ENCODE peak calls at places on chromosomes 12 and 14, in seven cellular contexts. K is endothelial cell of umbilical vein, R is tibial nerve, B is suprapubic skin, L is prostate gland, Q is transverse colon, D is esophagus squamous epithelium. U is an unnamed sample.

GRCh38 chr12:117321572-117321971 is 39.9 kb downstream of the NOS1 start:
- DNase-seq in K (no peak), R (no peak), B (no peak), L (no peak), Q (no peak), D (no peak), U (no peak)

GRCh38 chr12:112170971-112171596 is 45.7 kb downstream of the TRAFD1 start:
- DNase-seq in K (no peak), R (no peak), B (peak; percentile 40), L (no peak), Q (no peak), D (no peak), U (peak; percentile 47)

GRCh38 chr12:119788783-119789182 is 88.3 kb downstream of the CIT start:
- DNase-seq in K (no peak), R (no peak), B (no peak), L (no peak), Q (no peak), D (no peak), U (no peak)

GRCh38 chr14:36955376-36955775 is 217.0 kb downstream of the SLC25A21 start:
- DNase-seq in K (no peak), R (no peak), B (no peak), L (no peak), Q (no peak), D (no peak), U (no peak)

GRCh38 chr12:124656214-124656516 is 88.8 kb upstream of the NCOR2 start:
- DNase-seq in K (no peak), R (no peak), B (no peak), L (no peak), Q (no peak), D (no peak), U (no peak)

GRCh38 chr14:66247662-66248061 is 238.5 kb upstream of the CCDC196 start:
- DNase-seq in K (no peak), R (no peak), B (no peak), L (no peak), Q (no peak), D (no peak), U (no peak)

GRCh38 chr12:72203764-72204335 is 68.3 kb upstream of the TRHDE start:
- DNase-seq in K (no peak), R (no peak), B (no peak), L (no peak), Q (no peak), D (no peak), U (no peak)

GRCh38 chr12:119868992-119869391 is 8.1 kb downstream of the CIT start:
- DNase-seq in K (peak; percentile 12), R (no peak), B (no peak), L (no peak), Q (no peak), D (no peak), U (no peak)

GRCh38 chr14:105178069-105178867 is 2.8 kb downstream of the NUDT14 start:
- DNase-seq in K (no peak), R (no peak), B (no peak), L (no peak), Q (no peak), D (no peak), U (no peak)

GRCh38 chr12:3724096-3724805 is 28.7 kb downstream of the CRACR2A start:
- DNase-seq in K (no peak), R (no peak), B (no peak), L (no peak), Q (peak; percentile 36), D (no peak), U (no peak)

GRCh38 chr12:92108651-92109050 is 37.0 kb downstream of the BTG1 start:
- DNase-seq in K (no peak), R (no peak), B (no peak), L (peak; percentile 18), Q (no peak), D (no peak), U (no peak)
- H3K4me1 ChIP-seq in K (no peaks in the 10 kb centered on the region), R (peaks cover 8% of the 10 kb centered on the region), B (peaks cover 35% of the 10 kb centered on the region), L (no peaks in the 10 kb centered on the region), Q (no peaks in the 10 kb centered on the region), D (peaks cover 18% of the 10 kb centered on the region), U (no peaks in the 10 kb centered on the region)

DNA sequence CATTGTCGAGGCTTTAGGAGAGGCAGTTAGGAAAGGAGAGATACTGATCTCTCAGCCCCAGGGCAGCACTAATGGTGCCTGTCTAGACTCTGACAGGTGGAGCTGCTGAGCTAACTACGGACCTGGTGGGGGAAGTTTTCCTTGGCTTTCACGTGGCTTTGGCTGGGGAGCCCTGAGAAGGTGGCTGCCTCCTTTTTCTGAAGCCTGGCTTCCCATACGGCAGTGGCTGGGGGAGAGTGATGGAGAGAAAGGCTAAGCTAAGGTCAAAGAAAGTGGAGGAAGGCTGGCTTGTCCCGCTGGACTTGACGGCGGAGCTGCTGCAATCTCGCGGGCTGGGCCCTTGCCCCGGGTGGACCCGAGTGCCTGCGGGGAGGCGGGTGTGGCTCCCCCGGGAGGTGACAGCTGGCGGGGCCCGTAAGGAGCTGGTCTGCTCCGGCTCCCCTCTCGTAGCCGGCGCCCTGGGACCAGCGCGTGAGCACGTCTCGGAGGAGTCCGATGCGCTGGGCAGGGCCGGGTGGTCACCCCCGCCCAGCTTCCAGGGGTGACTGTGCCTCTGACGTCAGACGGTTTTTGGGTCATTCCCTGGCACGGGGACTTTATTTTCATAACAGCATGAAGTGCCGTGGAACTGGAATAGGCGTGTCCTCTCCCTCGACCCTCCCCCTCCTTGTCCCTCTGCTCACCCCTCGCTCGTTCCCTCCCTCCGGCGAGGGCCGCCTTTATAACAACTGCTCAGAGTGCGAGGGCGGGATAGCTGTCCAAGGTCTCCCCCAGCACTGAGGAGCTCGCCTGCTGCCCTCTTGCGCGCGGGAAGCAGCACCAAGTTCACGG is at the start of gene GPRC5A:
- DNase-seq in K (peak; percentile 96), R (peak; percentile 57), B (peak; percentile 95), L (peak; percentile 81), Q (peak; percentile 92), D (no peak), U (peak; percentile 90)
- TF ChIP-seq POLR2A in K (peak; percentile 86), R (peak; percentile 42), B (peak; percentile 85), L (peak; percentile 82), Q (peak; percentile 97), D (no peak), U (peak; percentile 74)

GRCh38 chr12:6336859-6337744 is 4.8 kb downstream of the TNFRSF1A start:
- DNase-seq in K (peak; percentile 27), R (no peak), B (no peak), L (no peak), Q (peak; percentile 62), D (no peak), U (no peak)

GRCh38 chr12:6334940-6335450 is 6.9 kb downstream of the TNFRSF1A start:
- DNase-seq in K (no peak), R (no peak), B (peak; percentile 76), L (no peak), Q (peak; percentile 58), D (no peak), U (no peak)

GRCh38 chr12:6334359-6334758 is 7.5 kb downstream of the TNFRSF1A start:
- DNase-seq in K (no peak), R (no peak), B (no peak), L (no peak), Q (no peak), D (no peak), U (no peak)

GRCh38 chr12:6336079-6336858 is 5.6 kb downstream of the TNFRSF1A start:
- DNase-seq in K (peak; percentile 99), R (peak; percentile 88), B (peak; percentile 96), L (peak; percentile 89), Q (peak; percentile 92), D (peak; percentile 74), U (peak; percentile 89)

DNA sequence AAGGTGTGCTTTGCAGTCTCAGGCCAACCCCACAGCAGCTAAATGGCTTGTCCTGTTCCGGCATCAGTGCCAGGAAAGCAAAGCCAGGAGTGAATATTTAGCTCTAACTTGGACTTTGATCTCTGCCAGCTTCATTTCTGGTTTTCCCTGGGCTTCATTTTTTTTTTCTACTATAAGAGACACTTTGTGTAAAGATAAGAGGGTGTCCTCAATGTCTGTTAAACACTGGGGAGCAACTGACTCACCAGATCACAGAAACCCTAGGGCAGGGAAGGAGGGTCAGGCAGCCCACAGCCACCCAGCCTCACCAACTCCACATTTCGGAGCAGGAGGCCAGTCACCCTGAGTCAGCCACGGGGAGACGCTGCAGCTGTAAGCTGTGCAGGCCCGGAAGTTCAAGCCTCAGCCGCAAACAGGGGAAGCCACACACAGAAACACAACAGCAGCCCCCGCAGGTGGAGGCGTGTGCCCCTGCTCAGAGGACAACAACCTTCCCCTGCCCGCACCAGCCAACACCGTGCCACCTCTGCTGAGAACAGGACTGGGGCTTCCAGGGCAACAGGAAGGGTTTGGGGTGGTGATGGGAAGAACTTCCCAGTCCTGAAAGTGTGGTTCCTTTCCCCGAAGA is 6.3 kb downstream of the TNFRSF1A start:
- DNase-seq in K (peak; percentile 85), R (peak; percentile 65), B (peak; percentile 90), L (peak; percentile 71), Q (peak; percentile 84), D (no peak), U (peak; percentile 77)
- H3K4me1 ChIP-seq in K (peaks cover 63% of the 10 kb centered on the region), R (peaks cover 79% of the 10 kb centered on the region), B (peaks cover 81% of the 10 kb centered on the region), L (peaks cover 40% of the 10 kb centered on the region), Q (peaks cover 39% of the 10 kb centered on the region), D (peaks cover 82% of the 10 kb centered on the region), U (peaks cover 10% of the 10 kb centered on the region)

DNA sequence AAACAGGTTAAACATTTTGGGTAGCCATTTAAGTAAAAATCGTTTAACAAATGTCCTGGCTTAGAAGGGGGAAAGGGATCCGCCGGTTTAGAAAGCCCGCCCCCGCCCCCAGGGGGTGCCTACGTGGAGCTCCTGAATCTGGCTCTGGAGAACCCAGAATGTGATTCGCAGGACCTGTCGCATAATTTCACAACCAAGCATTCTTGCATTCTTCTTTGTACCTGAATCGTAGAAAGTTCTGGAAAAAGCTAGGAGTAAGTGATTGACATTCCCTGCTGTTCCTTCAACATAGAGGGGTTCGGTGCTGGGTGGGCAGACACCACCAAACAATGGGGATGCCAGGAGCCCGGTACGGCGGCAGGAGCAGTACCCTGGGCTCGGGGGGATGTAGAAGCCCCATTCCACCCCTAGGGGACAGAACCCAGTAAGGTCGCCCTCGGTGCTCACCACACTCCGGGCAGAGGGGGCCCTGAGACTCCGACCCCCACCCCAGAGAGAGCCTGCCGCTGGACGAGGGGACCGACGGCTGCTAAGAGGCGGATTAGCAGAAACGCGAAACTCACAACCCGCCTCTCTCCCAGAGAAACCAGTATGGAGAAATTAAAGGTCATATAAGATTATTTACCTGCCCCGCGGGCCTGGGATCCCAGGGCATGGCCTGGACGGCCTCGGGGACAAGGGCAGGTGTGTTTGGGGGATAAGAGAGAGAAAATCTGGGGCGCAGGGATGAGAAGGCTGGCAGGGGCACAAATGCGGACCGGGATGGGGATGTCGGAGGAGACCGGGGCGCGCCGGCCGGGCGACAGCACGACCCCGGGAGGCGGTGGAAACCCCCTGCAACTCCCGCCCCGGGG is 547 bp downstream of the CSRP2 start:
- DNase-seq in K (peak; percentile 22), R (no peak), B (peak; percentile 70), L (peak; percentile 32), Q (no peak), D (no peak), U (peak; percentile 55)
- TF ChIP-seq POLR2A in K (no peak), R (no peak), B (no peak), L (no peak), Q (no peak), D (no peak), U (no peak)